ENCODE peak calls at places on chromosomes 3 and 15, in eight cellular contexts. D is fibroblast of lung, V is cardiac fibroblast, Z is fibroblast of pulmonary artery, H is lower lobe of right lung, R is kidney epithelial cell, I is tibial nerve, Q is lung. B is an unnamed sample.
A peak's percentile ranks its signal among the peaks of the same experiment; 100 is the strongest.

GRCh38 chr3:157938154-157938774 is 168.0 kb downstream of the SHOX2 start:
- DNase-seq in D (peak; percentile 6), V (peak; percentile 23), Z (peak; percentile 13), H (no peak), R (no peak), I (no peak), Q (no peak), B (no peak)

GRCh38 chr15:94963953-94964352 is 732.6 kb downstream of the MCTP2 start:
- DNase-seq in D (no peak), V (no peak), Z (no peak), H (no peak), R (no peak), I (no peak), Q (no peak), B (no peak)

GRCh38 chr3:194508486-194509449 is 22.0 kb upstream of the ATP13A3 start:
- DNase-seq in D (peak; percentile 34), V (peak; percentile 59), Z (peak; percentile 40), H (no peak), R (no peak), I (no peak), Q (no peak), B (no peak)

GRCh38 chr3:86269364-86270155 is 721.4 kb downstream of the VGLL3 start:
- DNase-seq in D (no peak), V (no peak), Z (no peak), H (no peak), R (no peak), I (no peak), Q (no peak), B (no peak)

GRCh38 chr3:184742676-184743135 is 30.8 kb upstream of the MAGEF1 start:
- DNase-seq in D (no peak), V (no peak), Z (no peak), H (no peak), R (no peak), I (no peak), Q (no peak), B (no peak)

GRCh38 chr3:114480442-114480841 is 186.6 kb downstream of the TIGIT start:
- DNase-seq in D (peak; percentile 81), V (peak; percentile 69), Z (peak; percentile 87), H (no peak), R (no peak), I (no peak), Q (no peak), B (no peak)

GRCh38 chr3:72590732-72591192 is 257.5 kb downstream of the SHQ1 start:
- DNase-seq in D (no peak), V (no peak), Z (no peak), H (no peak), R (no peak), I (no peak), Q (no peak), B (peak; percentile 83)

GRCh38 chr3:157394361-157394760 is 42.3 kb upstream of the PTX3 start:
- DNase-seq in D (no peak), V (no peak), Z (no peak), H (no peak), R (no peak), I (no peak), Q (no peak), B (no peak)

GRCh38 chr15:92429378-92430066 is 35.8 kb downstream of the ST8SIA2 start:
- DNase-seq in D (peak; percentile 71), V (peak; percentile 15), Z (peak; percentile 20), H (no peak), R (peak; percentile 63), I (no peak), Q (no peak), B (peak; percentile 56)

GRCh38 chr3:177197934-177198484 is 727 bp upstream of the TBL1XR1 start:
- DNase-seq in D (no peak), V (no peak), Z (no peak), H (no peak), R (no peak), I (no peak), Q (no peak), B (no peak)

GRCh38 chr3:134605506-134605905 is 45.3 kb downstream of the KY start:
- DNase-seq in D (no peak), V (no peak), Z (no peak), H (no peak), R (no peak), I (no peak), Q (no peak), B (no peak)

GRCh38 chr3:100210777-100211145 is 50.0 kb upstream of the TBC1D23 start:
- DNase-seq in D (peak; percentile 95), V (peak; percentile 92), Z (peak; percentile 89), H (no peak), R (peak; percentile 25), I (no peak), Q (no peak), B (peak; percentile 25)

GRCh38 chr3:128984596-128984995 is 9.3 kb downstream of the CFAP92 start:
- DNase-seq in D (peak; percentile 28), V (peak; percentile 25), Z (no peak), H (no peak), R (no peak), I (no peak), Q (no peak), B (no peak)

GRCh38 chr3:12175844-12176453 is 17.2 kb upstream of the TIMP4 start:
- DNase-seq in D (peak; percentile 71), V (peak; percentile 79), Z (peak; percentile 81), H (peak; percentile 66), R (no peak), I (peak; percentile 82), Q (peak; percentile 63), B (peak; percentile 74)

GRCh38 chr3:71415708-71416108 is 167.8 kb downstream of the FOXP1 start:
- DNase-seq in D (no peak), V (no peak), Z (no peak), H (no peak), R (no peak), I (no peak), Q (no peak), B (no peak)

GRCh38 chr3:139493826-139494385 is 17.6 kb upstream of the RBP2 start:
- DNase-seq in D (no peak), V (no peak), Z (no peak), H (no peak), R (no peak), I (no peak), Q (no peak), B (no peak)

GRCh38 chr3:139491966-139492365 is 15.7 kb upstream of the RBP2 start:
- DNase-seq in D (no peak), V (no peak), Z (no peak), H (no peak), R (no peak), I (no peak), Q (no peak), B (no peak)

DNA sequence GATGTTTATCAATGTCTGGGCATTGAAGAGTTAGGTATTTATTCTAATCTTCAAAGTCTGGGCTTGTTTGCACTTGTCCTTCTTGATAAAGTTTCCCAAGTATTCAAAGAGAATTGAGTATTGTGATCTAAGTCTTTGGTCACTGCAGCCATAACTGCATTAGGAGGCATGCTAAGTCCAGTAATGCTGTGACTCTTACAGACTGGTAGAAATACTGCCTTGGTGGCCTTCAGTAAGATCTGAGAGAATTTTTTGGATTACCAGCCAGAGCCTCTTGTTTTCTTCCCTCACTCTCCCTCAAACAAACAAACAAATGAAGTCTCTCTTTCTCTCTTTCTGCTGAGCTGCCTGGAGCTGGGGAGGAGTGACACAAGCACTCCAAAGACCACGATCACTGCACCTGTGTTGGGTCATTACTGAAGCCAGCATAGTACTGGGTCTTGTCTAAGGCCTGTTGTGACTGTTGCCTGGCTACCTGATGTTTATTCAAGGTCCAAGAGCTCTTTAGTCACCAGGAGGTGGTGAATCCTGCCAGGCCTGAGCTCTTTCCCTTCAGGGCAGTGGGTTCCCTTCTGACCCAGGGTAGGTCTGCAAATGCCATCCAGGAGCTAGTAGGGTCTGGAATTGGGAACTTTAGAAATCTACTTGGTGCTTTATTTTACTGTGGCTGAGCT is 14.8 kb upstream of the RBP2 start:
- DNase-seq in D (no peak), V (no peak), Z (no peak), H (no peak), R (peak; percentile 12), I (no peak), Q (no peak), B (no peak)
- H3K4me3 ChIP-seq in D (no peak overlapping the region), V (no peak overlapping the region), Z (no peak overlapping the region), H (no peak overlapping the region), R (no peak overlapping the region), I (no peak overlapping the region), Q (no peak overlapping the region), B (no peak overlapping the region)

DNA sequence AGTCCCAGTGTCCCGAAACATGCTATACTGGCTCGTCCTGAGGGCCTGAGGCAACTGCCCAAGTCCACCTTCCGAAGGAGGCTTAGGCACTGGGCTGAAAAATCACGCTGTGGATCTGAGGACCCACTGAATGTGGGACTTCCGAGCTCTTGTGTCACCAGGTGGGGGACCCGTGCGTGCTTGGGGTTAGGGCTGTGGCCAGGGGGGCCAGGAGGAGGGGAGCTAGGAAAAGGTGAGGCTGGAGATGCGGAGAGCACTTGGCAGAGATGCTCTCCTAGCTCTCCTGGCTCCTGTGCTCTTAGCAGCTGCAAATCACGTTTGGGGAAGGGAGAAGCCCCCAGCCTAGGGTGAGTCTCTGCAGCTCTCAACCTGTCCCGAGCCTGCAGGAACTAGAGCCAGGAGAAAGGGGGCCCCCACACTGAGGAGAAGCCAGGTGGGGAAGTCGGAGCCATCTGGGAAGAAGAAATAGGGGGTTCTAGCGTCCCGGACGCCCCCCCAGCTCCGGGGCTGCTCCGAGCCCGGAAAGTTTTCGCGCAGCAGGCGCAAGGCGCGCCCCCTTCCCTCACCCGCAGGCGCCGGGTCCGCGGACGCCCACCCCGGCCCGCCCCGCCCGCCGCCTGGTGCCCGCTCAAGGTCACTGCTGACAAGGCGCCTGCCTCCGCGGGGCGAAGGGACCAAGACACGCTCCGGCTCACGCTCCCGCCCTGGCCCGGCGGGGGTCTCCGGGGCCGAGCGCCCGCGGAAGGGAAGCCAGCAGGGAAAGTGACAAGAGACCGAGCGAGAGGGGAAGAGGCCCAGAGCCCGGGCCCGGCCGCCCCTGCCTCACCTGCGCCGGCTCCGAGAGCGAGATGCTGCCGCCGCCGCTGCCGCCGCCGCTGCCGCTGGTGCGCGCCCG is 108.7 kb upstream of the SLC6A11 start:
- DNase-seq in D (no peak), V (no peak), Z (no peak), H (no peak), R (no peak), I (no peak), Q (no peak), B (peak; percentile 87)
- H3K4me3 ChIP-seq in D (no peak overlapping the region), V (no peak overlapping the region), Z (no peak overlapping the region), H (no peak overlapping the region), R (no peak overlapping the region), I (no peak overlapping the region), Q (no peak overlapping the region), B (peak overlapping the region; percentile 50)

DNA sequence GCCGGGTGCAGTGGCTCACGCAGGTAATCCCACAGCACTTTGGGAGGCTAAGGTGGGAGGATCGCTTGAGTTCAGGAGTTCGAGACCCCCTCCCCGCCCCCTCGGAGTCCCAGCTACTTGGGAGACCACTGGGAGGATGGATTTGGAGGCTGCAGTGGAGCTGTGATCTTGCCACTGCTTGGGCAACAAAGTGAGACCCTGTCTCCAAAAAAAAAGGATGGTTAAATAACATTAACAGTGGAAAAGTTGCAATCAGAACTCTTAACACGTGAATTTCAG is 1.4 kb upstream of the TMEM87A start:
- DNase-seq in D (no peak), V (no peak), Z (no peak), H (no peak), R (no peak), I (no peak), Q (no peak), B (no peak)
- H3K4me3 ChIP-seq in D (peak overlapping the region; percentile 98), V (peak overlapping the region; percentile 96), Z (peak overlapping the region; percentile 96), H (peak overlapping the region; percentile 70), R (peak overlapping the region; percentile 53), I (peak overlapping the region; percentile 73), Q (peak overlapping the region; percentile 0), B (no peak overlapping the region)

DNA sequence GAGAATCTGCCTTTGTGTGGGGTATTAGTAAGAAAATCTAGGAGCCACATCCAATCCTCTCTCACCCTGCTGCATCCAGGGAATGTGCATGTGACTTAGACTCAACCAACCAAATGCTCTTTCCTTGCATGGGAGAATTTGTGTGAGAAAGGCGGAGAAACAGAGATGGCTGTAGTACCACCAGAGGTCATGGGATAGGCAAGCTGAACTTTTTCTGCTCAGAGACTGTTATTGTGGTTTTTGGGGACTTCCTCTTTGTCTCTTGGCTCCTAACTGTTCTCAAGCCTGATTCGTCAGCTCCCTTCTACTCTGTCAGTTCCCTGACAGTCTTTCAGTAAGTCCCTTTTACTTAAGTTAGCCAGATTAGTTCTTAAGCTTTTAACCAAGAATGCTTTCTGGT is 2.6 kb upstream of the ZSCAN2 start:
- DNase-seq in D (no peak), V (no peak), Z (no peak), H (no peak), R (no peak), I (peak; percentile 16), Q (no peak), B (no peak)
- H3K4me3 ChIP-seq in D (no peak overlapping the region), V (no peak overlapping the region), Z (no peak overlapping the region), H (no peak overlapping the region), R (no peak overlapping the region), I (no peak overlapping the region), Q (no peak overlapping the region), B (no peak overlapping the region)

B was measured in H7.